ENCODE peak calls at places on chromosomes 1 and 21, in six cellular contexts. N is lung, B is heart left ventricle, Z is right atrium auricular region, X is IMR-90, S is testis. O is an unnamed sample.

GRCh38 chr1:25037174-25038074 is 107.3 kb upstream of the RUNX3 start:
- DNase-seq in N (no peak), B (no peak), Z (no peak), X (peak), S (peak), O (no peak)

GRCh38 chr21:43879348-43880110 is 14.5 kb downstream of the AGPAT3 start:
- DNase-seq in N (no peak), B (no peak), Z (no peak), X (no peak), S (no peak), O (no peak)

GRCh38 chr1:163071381-163072255 is 2.5 kb downstream of the RGS4 start:
- DNase-seq in N (peak), B (peak), Z (peak), X (peak), S (peak), O (peak)

GRCh38 chr21:45550552-45551210 is 8.4 kb upstream of the SLC19A1 start:
- DNase-seq in N (no peak), B (no peak), Z (no peak), X (no peak), S (no peak), O (no peak)

GRCh38 chr1:232509570-232509969 is 120.4 kb downstream of the SIPA1L2 start:
- DNase-seq in N (no peak), B (no peak), Z (no peak), X (peak), S (no peak), O (no peak)

GRCh38 chr1:48246727-48247126 is 24.2 kb downstream of the SLC5A9 start:
- DNase-seq in N (peak), B (peak), Z (no peak), X (no peak), S (no peak), O (no peak)

GRCh38 chr1:1426961-1427934 is 6.2 kb upstream of the ANKRD65 start:
- DNase-seq in N (no peak), B (no peak), Z (no peak), X (no peak), S (no peak), O (no peak)

GRCh38 chr1:16014509-16015482 is 3.0 kb downstream of the HSPB7 start:
- DNase-seq in N (no peak), B (peak), Z (no peak), X (no peak), S (peak), O (no peak)

GRCh38 chr1:183760661-183761060 is 44.3 kb upstream of the RGL1 start:
- DNase-seq in N (no peak), B (no peak), Z (no peak), X (no peak), S (no peak), O (no peak)
- H3K4me3 ChIP-seq in N (no peak), B (no peak), Z (no peak), X (no peak), S (no peak), O (no peak)

GRCh38 chr1:40773748-40774265 is 9.8 kb upstream of the KCNQ4 start:
- DNase-seq in N (no peak), B (no peak), Z (no peak), X (no peak), S (no peak), O (no peak)

GRCh38 chr1:40774266-40774998 is 9.2 kb upstream of the KCNQ4 start:
- DNase-seq in N (peak), B (peak), Z (no peak), X (peak), S (peak), O (no peak)

GRCh38 chr1:40770296-40771070 is 13.1 kb upstream of the KCNQ4 start:
- DNase-seq in N (no peak), B (no peak), Z (no peak), X (no peak), S (no peak), O (no peak)

GRCh38 chr1:40769815-40770214 is 13.8 kb upstream of the KCNQ4 start:
- DNase-seq in N (no peak), B (no peak), Z (peak), X (no peak), S (no peak), O (no peak)

GRCh38 chr1:40772146-40772770 is 11.3 kb upstream of the KCNQ4 start:
- DNase-seq in N (no peak), B (no peak), Z (no peak), X (no peak), S (no peak), O (no peak)
- H3K27ac ChIP-seq in N (no peak), B (no peak), Z (no peak), X (no peak), S (no peak), O (no peak)

GRCh38 chr1:44616991-44617702 is 57.1 kb downstream of the TMEM53 start:
- DNase-seq in N (no peak), B (no peak), Z (no peak), X (peak), S (no peak), O (no peak)
- H3K4me3 ChIP-seq in N (no peak), B (peak), Z (peak), X (peak), S (peak), O (peak)

GRCh38 chr21:34593423-34593822 is 21.5 kb downstream of the RCAN1 start:
- DNase-seq in N (no peak), B (no peak), Z (no peak), X (no peak), S (no peak), O (no peak)

GRCh38 chr21:34592573-34592972 is 22.3 kb downstream of the RCAN1 start:
- DNase-seq in N (no peak), B (no peak), Z (no peak), X (no peak), S (no peak), O (no peak)

GRCh38 chr21:34592120-34592561 is 22.8 kb downstream of the RCAN1 start:
- DNase-seq in N (no peak), B (peak), Z (peak), X (peak), S (peak), O (no peak)

GRCh38 chr21:34593954-34594531 is 20.9 kb downstream of the RCAN1 start:
- DNase-seq in N (no peak), B (no peak), Z (no peak), X (no peak), S (no peak), O (no peak)

GRCh38 chr21:34589511-34590282 is 25.2 kb downstream of the RCAN1 start:
- DNase-seq in N (no peak), B (no peak), Z (no peak), X (no peak), S (no peak), O (no peak)
- H3K27ac ChIP-seq in N (peak), B (no peak), Z (peak), X (no peak), S (no peak), O (no peak)

DNA sequence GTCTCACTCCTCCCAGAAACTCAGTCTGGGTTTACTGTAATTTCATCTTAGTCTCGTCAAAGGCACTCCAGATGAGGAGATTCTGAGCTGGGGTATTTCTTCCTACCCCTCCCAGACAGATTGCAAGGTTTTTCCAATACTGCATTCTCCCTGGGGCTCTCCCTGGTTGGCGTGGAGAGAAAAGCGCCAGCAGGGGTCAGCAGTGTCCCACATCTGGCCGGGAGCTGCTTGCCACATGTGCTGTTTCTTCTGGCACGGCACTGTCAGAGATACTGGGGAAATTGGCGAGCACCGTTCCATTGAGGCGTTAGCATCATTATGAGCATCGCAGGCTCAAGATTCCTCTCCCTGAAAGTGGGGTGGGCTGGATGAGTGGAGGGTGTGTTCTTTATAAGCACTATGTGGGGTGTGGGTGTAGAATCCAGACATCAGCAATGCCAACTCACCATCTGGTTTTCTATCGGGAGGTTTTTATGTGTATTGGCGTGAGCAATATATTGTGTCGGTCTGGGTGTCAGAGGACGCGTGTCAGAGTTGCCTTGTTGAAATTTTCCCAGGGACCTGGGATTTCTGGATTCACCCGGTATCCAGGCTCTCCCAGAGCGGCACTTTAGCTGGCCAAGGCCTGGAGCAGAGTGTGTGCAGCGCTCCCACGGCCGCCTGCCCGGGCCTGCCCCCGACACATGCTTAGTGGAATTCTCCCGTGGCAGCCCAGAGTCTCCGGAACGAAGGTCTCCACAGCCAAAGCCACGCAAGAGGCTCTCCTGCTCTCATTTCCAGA is 8.0 kb upstream of the NAV1 start:
- DNase-seq in N (peak), B (peak), Z (peak), X (peak), S (peak), O (no peak)
- H3K4me3 ChIP-seq in N (no peak), B (no peak), Z (no peak), X (no peak), S (no peak), O (no peak)

DNA sequence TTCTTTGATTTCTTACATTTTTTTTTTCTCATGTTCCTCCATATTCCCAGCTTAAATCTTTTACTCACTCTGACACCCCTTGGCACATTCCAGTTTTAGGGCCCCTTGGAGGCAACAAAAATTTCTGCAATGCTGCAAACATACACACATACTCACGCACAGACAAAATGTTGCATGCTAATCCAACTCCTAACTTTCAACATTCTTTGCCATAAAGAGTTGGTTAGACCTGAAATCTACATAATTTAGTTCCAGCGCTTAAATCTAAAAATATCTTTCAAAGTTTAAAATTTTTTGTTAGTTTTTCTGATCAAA is 103.9 kb downstream of the PTPN14 start:
- DNase-seq in N (no peak), B (no peak), Z (no peak), X (no peak), S (no peak), O (no peak)
- H3K27ac ChIP-seq in N (no peak), B (no peak), Z (no peak), X (peak), S (no peak), O (peak)

GRCh38 chr1:5903031-5903430 is 89.2 kb downstream of the NPHP4 start:
- DNase-seq in N (no peak), B (no peak), Z (no peak), X (no peak), S (no peak), O (no peak)
- H3K4me3 ChIP-seq in N (no peak), B (no peak), Z (no peak), X (no peak), S (no peak), O (no peak)

GRCh38 chr1:98325646-98326441 is 335.7 kb upstream of the SNX7 start:
- DNase-seq in N (peak), B (peak), Z (peak), X (peak), S (no peak), O (peak)
- H3K27ac ChIP-seq in N (no peak), B (no peak), Z (no peak), X (peak), S (no peak), O (no peak)

DNA sequence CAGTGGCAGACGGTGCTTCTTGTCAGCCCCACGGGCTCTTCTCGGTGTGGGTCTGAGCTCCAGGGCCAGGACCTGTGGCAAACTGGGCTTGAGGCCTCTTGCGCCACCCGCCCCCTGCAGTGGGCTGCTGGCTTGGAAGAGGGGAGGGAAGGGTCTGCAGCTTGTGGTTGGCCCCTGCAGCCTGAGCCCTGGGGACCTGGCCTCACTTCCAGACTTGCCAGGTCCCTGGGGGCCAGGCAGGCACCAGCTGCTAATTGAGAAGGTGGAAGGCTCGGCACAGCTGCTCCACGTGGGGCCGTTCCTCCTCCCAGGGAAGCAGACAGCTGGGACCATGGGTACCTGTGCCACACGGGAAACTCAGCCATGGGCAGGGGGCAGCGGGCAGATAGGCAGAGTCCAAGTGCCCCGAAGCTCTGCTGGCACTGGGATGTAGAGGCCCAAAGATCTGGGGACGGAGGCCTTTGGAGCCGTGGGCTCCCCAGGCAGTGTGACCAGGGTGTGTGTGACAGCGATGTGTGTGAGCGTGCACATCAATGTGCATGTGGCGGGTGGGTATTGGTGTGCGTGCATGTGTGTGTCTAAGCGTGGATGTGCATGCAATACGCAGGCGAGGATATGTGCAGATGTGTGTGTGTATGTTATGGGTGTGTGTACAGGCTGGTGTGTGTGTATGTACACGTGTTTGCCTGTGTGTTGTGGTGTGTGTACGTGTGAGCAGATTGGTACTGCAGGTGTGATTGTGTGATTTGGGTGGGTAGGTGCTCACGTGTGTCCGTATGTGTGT is 39.3 kb downstream of the TP73 start:
- DNase-seq in N (no peak), B (no peak), Z (no peak), X (no peak), S (no peak), O (no peak)
- H3K4me3 ChIP-seq in N (no peak), B (no peak), Z (no peak), X (no peak), S (no peak), O (no peak)